ENCODE peak calls at places on chromosomes 7 and 10, in five cellular contexts. G is right cardiac atrium; Q is CD4-positive, alpha-beta T cell; N is aorta; M is sigmoid colon. D is an unnamed sample. For H3K9me3, the result is how much of the 10 kb centered on the place peaks cover.

GRCh38 chr7:30029696-30030095 is 1.5 kb downstream of the PLEKHA8 start:
- DNase-seq in G (no peak), Q (no peak), N (no peak), M (no peak), D (no peak)

GRCh38 chr10:101940916-101941315 is 97.3 kb upstream of the KCNIP2 start:
- DNase-seq in G (no peak), Q (no peak), N (no peak), M (no peak), D (no peak)

GRCh38 chr10:46006219-46006618 is 24.2 kb downstream of the NCOA4 start:
- DNase-seq in G (no peak), Q (no peak), N (no peak), M (no peak), D (no peak)

GRCh38 chr7:56105508-56105907 is 768 bp downstream of the CHCHD2 start:
- DNase-seq in G (no peak), Q (peak), N (peak), M (no peak), D (no peak)

GRCh38 chr7:28076421-28077163 is 104.0 kb downstream of the JAZF1 start:
- DNase-seq in G (no peak), Q (no peak), N (no peak), M (no peak), D (no peak)

GRCh38 chr10:61832866-61833481 is 68.5 kb upstream of the ARID5B start:
- DNase-seq in G (no peak), Q (no peak), N (no peak), M (no peak), D (no peak)

GRCh38 chr7:42876182-42877068 is 35.4 kb downstream of the C7orf25 start:
- DNase-seq in G (no peak), Q (peak), N (no peak), M (peak), D (no peak)

GRCh38 chr7:75892634-75893272 is 13.9 kb downstream of the RHBDD2 start:
- DNase-seq in G (peak), Q (no peak), N (no peak), M (peak), D (peak)

GRCh38 chr10:59177031-59177861 is 803 bp downstream of the PHYHIPL start:
- DNase-seq in G (peak), Q (no peak), N (no peak), M (no peak), D (no peak)

GRCh38 chr7:149284343-149284742 is 22.3 kb downstream of the ZNF783 start:
- DNase-seq in G (no peak), Q (peak), N (peak), M (no peak), D (no peak)

GRCh38 chr10:110843031-110843430 is 28.7 kb upstream of the PDCD4 start:
- DNase-seq in G (no peak), Q (peak), N (no peak), M (peak), D (no peak)

GRCh38 chr7:122166708-122167107 is 22.7 kb upstream of the AASS start:
- DNase-seq in G (no peak), Q (no peak), N (no peak), M (no peak), D (no peak)

GRCh38 chr7:6730343-6730633 is 23.5 kb upstream of the ZNF12 start:
- DNase-seq in G (no peak), Q (no peak), N (no peak), M (no peak), D (no peak)

GRCh38 chr7:26861050-26861449 is 3.3 kb downstream of the SKAP2 start:
- DNase-seq in G (no peak), Q (no peak), N (no peak), M (no peak), D (no peak)

GRCh38 chr10:68088744-68089143 is 13.7 kb upstream of the HERC4 start:
- DNase-seq in G (no peak), Q (no peak), N (no peak), M (no peak), D (no peak)

GRCh38 chr10:17851611-17852010 is 42.5 kb downstream of the MRC1 start:
- DNase-seq in G (peak), Q (no peak), N (peak), M (peak), D (peak)

GRCh38 chr10:129617768-129618167 is 150.7 kb downstream of the MGMT start:
- DNase-seq in G (no peak), Q (no peak), N (no peak), M (no peak), D (no peak)

GRCh38 chr7:131249003-131249402 is 78.7 kb upstream of the MKLN1 start:
- DNase-seq in G (peak), Q (no peak), N (peak), M (peak), D (peak)

GRCh38 chr7:100148225-100148558 is 526 bp upstream of the LAMTOR4 start:
- DNase-seq in G (no peak), Q (no peak), N (no peak), M (no peak), D (no peak)

GRCh38 chr7:48971173-48971572 is 46.8 kb downstream of the CDC14C start:
- DNase-seq in G (no peak), Q (no peak), N (no peak), M (no peak), D (no peak)

GRCh38 chr7:27992092-27992491 is 188.5 kb downstream of the JAZF1 start:
- DNase-seq in G (no peak), Q (no peak), N (no peak), M (no peak), D (no peak)

GRCh38 chr7:138543739-138544138 is 83.7 kb downstream of the TRIM24 start:
- DNase-seq in G (no peak), Q (no peak), N (no peak), M (no peak), D (no peak)
- H3K9me3 ChIP-seq in G (under half), Q (under half), N (under half), M (under half), D (under half)

GRCh38 chr10:56763090-56763489 is 402.0 kb upstream of the ZWINT start:
- DNase-seq in G (no peak), Q (no peak), N (no peak), M (peak), D (no peak)
- H3K9me3 ChIP-seq in G (under half), Q (under half), N (under half), M (under half), D (under half)

DNA sequence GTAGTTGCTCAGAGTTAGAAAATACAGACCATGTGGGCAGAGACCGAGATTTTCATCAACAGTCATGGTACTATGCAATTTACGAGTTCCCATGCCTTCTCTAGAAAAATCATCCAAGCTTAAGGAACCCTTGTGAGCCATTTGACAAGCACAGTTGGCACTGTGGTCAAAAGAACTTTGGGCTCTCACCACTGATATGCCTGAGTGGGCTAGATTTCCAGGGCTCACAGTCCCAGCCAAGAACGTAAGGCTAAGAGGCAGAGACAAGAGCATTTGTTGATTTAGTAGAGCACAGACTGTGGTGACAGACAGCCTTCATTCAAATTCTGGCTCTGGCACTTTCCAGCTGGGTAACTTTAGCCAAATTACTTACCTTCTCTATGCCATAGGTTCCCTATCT is 407.0 kb downstream of the SORCS1 start:
- DNase-seq in G (no peak), Q (no peak), N (no peak), M (no peak), D (no peak)
- H3K9me3 ChIP-seq in G (under half), Q (under half), N (under half), M (under half), D (under half)

DNA sequence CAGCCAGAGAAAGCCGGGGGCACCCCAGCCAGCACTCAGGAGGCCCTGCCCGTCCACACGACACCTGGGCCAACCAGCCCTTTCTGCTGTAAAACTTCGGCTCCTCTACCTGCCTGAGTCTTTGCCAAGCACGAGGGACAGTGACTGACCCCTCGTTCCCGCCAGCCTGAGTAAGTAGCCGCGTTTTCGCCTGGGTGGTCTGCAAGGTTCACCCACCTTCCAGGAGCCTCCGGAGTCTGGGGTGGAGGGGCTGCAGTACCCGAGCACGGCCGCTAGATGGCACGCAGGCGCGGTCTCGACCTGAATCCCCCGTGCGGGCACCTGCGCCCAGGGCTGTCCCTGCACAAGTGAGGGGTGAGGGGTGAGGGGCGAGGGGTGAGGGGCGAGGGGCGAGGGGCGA is 192.7 kb downstream of the PTPRN2 start:
- DNase-seq in G (peak), Q (peak), N (peak), M (no peak), D (peak)
- H3K9me3 ChIP-seq in G (under half), Q (under half), N (under half), M (under half), D (under half)

GRCh38 chr10:125333209-125333591 is 172.8 kb upstream of the CTBP2 start:
- DNase-seq in G (no peak), Q (no peak), N (no peak), M (no peak), D (no peak)
- H3K9me3 ChIP-seq in G (under half), Q (under half), N (under half), M (under half), D (under half)

GRCh38 chr7:64997164-64997908 is 6.5 kb upstream of the ZNF117 start:
- DNase-seq in G (no peak), Q (no peak), N (no peak), M (no peak), D (no peak)

GRCh38 chr7:64996305-64996704 is 5.5 kb upstream of the ZNF117 start:
- DNase-seq in G (no peak), Q (no peak), N (no peak), M (no peak), D (no peak)

GRCh38 chr7:64997927-64998391 is 7.1 kb upstream of the ZNF117 start:
- DNase-seq in G (no peak), Q (no peak), N (no peak), M (peak), D (no peak)

GRCh38 chr7:64999165-65000004 is 7.1 kb downstream of the ERV3-1 start:
- DNase-seq in G (no peak), Q (no peak), N (no peak), M (no peak), D (no peak)

DNA sequence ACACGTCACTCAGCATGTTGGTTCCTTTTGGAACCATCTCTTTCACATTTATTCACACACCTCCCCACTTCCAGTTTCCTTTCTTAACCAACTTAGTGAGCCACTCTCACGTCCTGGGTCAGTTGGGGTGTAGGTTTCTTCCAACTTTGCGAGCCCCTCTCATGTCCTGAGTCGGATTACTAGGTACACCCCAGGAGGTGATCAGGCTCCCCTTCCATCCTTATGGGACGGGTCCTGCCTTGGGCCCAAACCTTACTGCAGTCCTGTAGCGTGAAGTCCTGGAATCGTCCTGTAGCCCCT is 7.7 kb downstream of the ERV3-1 start:
- DNase-seq in G (no peak), Q (no peak), N (no peak), M (no peak), D (no peak)
- H3K9me3 ChIP-seq in G (under half), Q (half or more), N (under half), M (under half), D (under half)

GRCh38 chr10:80168679-80169380 is 36.3 kb downstream of the PLAC9 start:
- DNase-seq in G (no peak), Q (peak), N (no peak), M (peak), D (no peak)
- H3K9me3 ChIP-seq in G (under half), Q (under half), N (under half), M (under half), D (under half)

GRCh38 chr7:157750291-157750690 is 413.5 kb downstream of the DNAJB6 start:
- DNase-seq in G (peak), Q (no peak), N (no peak), M (no peak), D (no peak)

GRCh38 chr7:157743781-157744525 is 407.1 kb downstream of the DNAJB6 start:
- DNase-seq in G (peak), Q (no peak), N (no peak), M (no peak), D (no peak)

GRCh38 chr7:157744786-157745601 is 408.2 kb downstream of the DNAJB6 start:
- DNase-seq in G (peak), Q (no peak), N (no peak), M (no peak), D (no peak)

GRCh38 chr7:157751351-157751750 is 414.5 kb downstream of the DNAJB6 start:
- DNase-seq in G (peak), Q (no peak), N (peak), M (no peak), D (no peak)

DNA sequence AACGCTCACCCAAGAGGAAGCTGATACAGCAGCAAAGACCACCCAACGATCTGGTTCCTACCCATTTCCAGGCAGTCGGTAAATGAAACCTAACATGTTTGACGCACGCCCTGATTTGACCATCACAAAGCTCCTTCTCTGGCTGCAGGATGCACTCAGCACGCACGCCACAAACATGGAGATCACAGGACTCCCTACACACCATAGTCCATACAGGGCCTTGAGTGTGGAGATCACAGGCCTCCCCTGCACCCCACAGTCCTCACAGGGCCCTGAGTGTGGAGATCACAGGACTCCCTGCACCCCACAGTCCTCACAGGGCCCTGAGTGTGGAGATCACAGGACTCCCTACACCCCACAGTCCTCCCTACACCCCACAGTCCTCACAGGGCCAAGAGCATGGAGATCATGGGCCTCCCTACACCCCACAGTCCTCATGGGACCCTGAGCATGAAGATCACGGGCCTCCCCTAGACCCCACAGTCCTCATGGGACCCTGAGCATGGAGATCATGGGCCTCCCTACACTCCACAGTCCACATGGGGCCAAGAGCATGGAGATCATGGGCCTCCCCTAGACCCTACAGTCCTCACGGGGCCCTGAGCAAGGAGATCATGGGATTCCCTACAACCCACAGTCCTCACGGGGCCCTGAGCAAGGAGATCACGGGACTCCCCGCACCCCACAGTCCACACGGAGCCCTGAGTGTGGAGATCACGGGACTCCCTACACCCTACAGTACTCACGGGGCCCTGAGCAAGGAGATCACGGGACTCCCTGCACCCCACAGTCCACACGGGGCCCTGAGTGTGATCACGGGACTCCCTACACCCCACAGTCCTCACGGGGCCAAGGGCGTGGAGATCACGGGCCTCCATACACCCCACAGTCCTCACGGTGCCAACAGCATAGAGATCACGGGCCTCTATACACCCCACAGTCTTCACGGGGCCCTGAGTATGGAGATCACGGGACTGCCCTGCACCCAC is 409.2 kb downstream of the DNAJB6 start:
- DNase-seq in G (peak), Q (no peak), N (no peak), M (no peak), D (no peak)
- H3K9me3 ChIP-seq in G (under half), Q (under half), N (under half), M (under half), D (under half)

GRCh38 chr10:103395754-103396066 is 565 bp downstream of the ATP5MK start:
- DNase-seq in G (no peak), Q (no peak), N (no peak), M (no peak), D (no peak)
- H3K9me3 ChIP-seq in G (under half), Q (under half), N (under half), M (under half), D (under half)